ENCODE peak calls at places on chromosomes 2 and 18, in seven cellular contexts. Z is ovary, S is neural crest cell, Y is suprapubic skin, L is astrocyte of the spinal cord, I is A549, H is lung. P is an unnamed sample.

GRCh38 chr2:181306785-181307184 is 150.4 kb upstream of the ITGA4 start:
- DNase-seq in Z (no peak), S (no peak), Y (no peak), L (peak; percentile 39), I (no peak), H (no peak), P (no peak)

GRCh38 chr18:39806519-39806918 is 2148.5 kb upstream of the PIK3C3 start:
- DNase-seq in Z (no peak), S (no peak), Y (no peak), L (peak; percentile 37), I (no peak), H (no peak), P (no peak)

GRCh38 chr2:185980944-185981343 is 242.3 kb downstream of the FSIP2 start:
- DNase-seq in Z (no peak), S (no peak), Y (no peak), L (no peak), I (no peak), H (no peak), P (no peak)

GRCh38 chr2:168033966-168034365 is 213.4 kb downstream of the STK39 start:
- DNase-seq in Z (no peak), S (no peak), Y (no peak), L (no peak), I (no peak), H (no peak), P (no peak)

GRCh38 chr2:201420442-201421113 is 30.7 kb downstream of the TRAK2 start:
- DNase-seq in Z (no peak), S (no peak), Y (no peak), L (peak; percentile 59), I (no peak), H (no peak), P (no peak)

GRCh38 chr2:234674781-234675201 is 177.9 kb upstream of the ARL4C start:
- DNase-seq in Z (peak; percentile 37), S (no peak), Y (no peak), L (peak; percentile 72), I (no peak), H (no peak), P (no peak)

GRCh38 chr2:182826051-182826450 is 40.4 kb downstream of the FRZB start:
- DNase-seq in Z (no peak), S (no peak), Y (no peak), L (no peak), I (no peak), H (no peak), P (no peak)

GRCh38 chr2:104733544-104733943 is 120.4 kb upstream of the POU3F3 start:
- DNase-seq in Z (no peak), S (no peak), Y (no peak), L (no peak), I (peak; percentile 7), H (no peak), P (no peak)

GRCh38 chr2:214006601-214007000 is 404.3 kb upstream of the VWC2L start:
- DNase-seq in Z (no peak), S (no peak), Y (no peak), L (no peak), I (no peak), H (no peak), P (no peak)

GRCh38 chr2:42493885-42494433 is at the start of gene KCNG3:
- DNase-seq in Z (peak; percentile 79), S (peak; percentile 55), Y (peak; percentile 67), L (peak; percentile 22), I (peak; percentile 60), H (peak; percentile 68), P (no peak)

GRCh38 chr2:240430595-240430994 is 4.9 kb upstream of the GPC1 start:
- DNase-seq in Z (no peak), S (no peak), Y (peak; percentile 36), L (no peak), I (no peak), H (no peak), P (no peak)

GRCh38 chr2:182435754-182436153 is 8.9 kb upstream of the PDE1A start:
- DNase-seq in Z (no peak), S (no peak), Y (no peak), L (peak; percentile 45), I (no peak), H (no peak), P (no peak)

GRCh38 chr2:189681903-189682302 is 7.4 kb downstream of the ANKAR start:
- DNase-seq in Z (no peak), S (no peak), Y (no peak), L (no peak), I (no peak), H (no peak), P (no peak)

GRCh38 chr18:75334869-75335268 is 92.6 kb downstream of the SMIM21 start:
- DNase-seq in Z (no peak), S (no peak), Y (no peak), L (no peak), I (no peak), H (no peak), P (no peak)

GRCh38 chr2:28666496-28667184 is 85.0 kb upstream of the PPP1CB start:
- DNase-seq in Z (no peak), S (no peak), Y (no peak), L (no peak), I (no peak), H (no peak), P (no peak)

GRCh38 chr2:44553456-44553855 is 191.7 kb downstream of the CAMKMT start:
- DNase-seq in Z (no peak), S (no peak), Y (no peak), L (peak; percentile 59), I (no peak), H (no peak), P (no peak)

GRCh38 chr2:198077477-198077876 is 273.1 kb downstream of the PLCL1 start:
- DNase-seq in Z (no peak), S (no peak), Y (no peak), L (no peak), I (no peak), H (no peak), P (no peak)

GRCh38 chr18:48385595-48385994 is 23.6 kb downstream of the ZBTB7C start:
- DNase-seq in Z (no peak), S (no peak), Y (no peak), L (no peak), I (no peak), H (no peak), P (no peak)

GRCh38 chr18:63240541-63241316 is 78.8 kb downstream of the BCL2 start:
- DNase-seq in Z (no peak), S (no peak), Y (no peak), L (no peak), I (no peak), H (no peak), P (no peak)

GRCh38 chr2:113877651-113878594 is 12.0 kb upstream of the ACTR3 start:
- DNase-seq in Z (no peak), S (no peak), Y (no peak), L (peak; percentile 62), I (no peak), H (no peak), P (no peak)

GRCh38 chr2:191376981-191377629 is 131.9 kb downstream of the MYO1B start:
- DNase-seq in Z (peak; percentile 43), S (no peak), Y (peak; percentile 74), L (peak; percentile 88), I (peak; percentile 57), H (peak; percentile 74), P (no peak)

GRCh38 chr2:170148161-170148560 is 29.8 kb upstream of the MYO3B start:
- DNase-seq in Z (no peak), S (no peak), Y (no peak), L (no peak), I (no peak), H (no peak), P (no peak)

GRCh38 chr2:82023710-82024109 is 1719.2 kb upstream of the LRRTM1 start:
- DNase-seq in Z (no peak), S (no peak), Y (no peak), L (no peak), I (no peak), H (no peak), P (no peak)
- TF ChIP-seq CTCF in Z (no peak), S (peak; percentile 67), Y (no peak), L (no peak), I (no peak), H (no peak), P (peak; percentile 55)

GRCh38 chr2:27086090-27086721 is 366 bp upstream of the KHK start:
- DNase-seq in Z (peak; percentile 93), S (peak; percentile 100), Y (peak; percentile 94), L (peak; percentile 91), I (peak; percentile 97), H (peak; percentile 94), P (no peak)

GRCh38 chr2:27084297-27085061 is 2.1 kb upstream of the KHK start:
- DNase-seq in Z (no peak), S (no peak), Y (no peak), L (no peak), I (no peak), H (no peak), P (no peak)

GRCh38 chr2:27085062-27085669 is 1.4 kb upstream of the KHK start:
- DNase-seq in Z (no peak), S (no peak), Y (no peak), L (no peak), I (no peak), H (no peak), P (no peak)

GRCh38 chr2:27086722-27087446 is at the start of gene KHK:
- DNase-seq in Z (peak; percentile 62), S (peak; percentile 25), Y (no peak), L (peak; percentile 27), I (peak; percentile 94), H (peak; percentile 53), P (no peak)

GRCh38 chr2:27085670-27086089 is 892 bp upstream of the KHK start:
- DNase-seq in Z (peak; percentile 78), S (peak; percentile 43), Y (no peak), L (peak; percentile 70), I (peak; percentile 87), H (peak; percentile 69), P (no peak)
- TF ChIP-seq CTCF in Z (no peak), S (no peak), Y (peak; percentile 10), L (peak; percentile 56), I (peak; percentile 69), H (peak; percentile 65), P (peak; percentile 73)

DNA sequence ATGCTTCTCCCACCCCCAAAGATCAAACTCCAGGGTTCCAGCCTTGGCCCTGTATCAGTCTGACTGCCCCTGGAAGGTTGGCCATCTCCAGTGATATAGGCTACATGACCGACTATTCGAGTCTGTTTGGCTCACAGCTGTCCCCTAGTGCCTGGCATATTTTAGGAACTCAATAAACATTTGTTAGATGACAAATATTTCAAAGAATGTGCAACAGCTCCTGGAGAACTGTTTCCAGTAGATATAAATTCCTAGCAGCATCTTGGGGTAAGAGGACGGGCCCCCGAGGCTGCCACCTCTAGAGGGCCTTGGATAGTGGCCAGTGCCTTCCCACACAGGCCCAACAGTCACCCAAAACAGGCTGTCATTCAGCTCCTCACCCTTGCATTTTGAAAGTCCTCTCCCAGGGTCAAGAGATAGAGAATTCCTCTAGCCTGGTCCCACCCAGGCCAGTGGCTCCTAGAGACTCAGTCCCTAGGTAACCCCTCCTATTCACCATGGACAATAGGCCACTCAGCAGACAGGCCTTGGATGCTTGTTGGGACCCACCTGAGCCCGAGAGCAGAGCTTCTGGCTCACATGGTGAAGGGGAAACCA is 45.1 kb upstream of the ATP6V1B1 start:
- DNase-seq in Z (no peak), S (no peak), Y (no peak), L (no peak), I (no peak), H (no peak), P (no peak)
- TF ChIP-seq CTCF in Z (no peak), S (no peak), Y (no peak), L (peak; percentile 0), I (no peak), H (no peak), P (peak; percentile 54)

DNA sequence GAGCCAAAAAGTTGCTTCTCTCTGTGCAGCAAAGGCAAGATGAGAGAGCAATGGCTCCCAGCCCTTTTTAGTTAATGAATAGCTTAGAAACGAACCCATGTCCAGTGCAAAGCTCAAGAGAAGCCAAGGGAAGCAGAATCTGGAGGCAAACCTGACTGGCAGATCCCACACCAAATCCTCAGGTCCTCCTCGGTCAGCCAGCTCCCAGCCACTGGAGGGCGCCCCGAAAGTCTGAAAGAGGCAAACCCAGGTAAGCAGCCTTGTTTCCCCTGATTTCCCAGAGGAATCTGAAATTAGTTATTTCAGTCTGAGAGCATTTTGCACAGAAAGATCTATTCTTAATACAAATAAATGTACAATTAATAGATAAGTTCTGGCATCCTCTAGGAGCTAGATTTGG is 71.3 kb upstream of the PID1 start:
- DNase-seq in Z (peak; percentile 57), S (peak; percentile 23), Y (no peak), L (peak; percentile 29), I (peak; percentile 7), H (peak; percentile 50), P (no peak)
- TF ChIP-seq CTCF in Z (peak; percentile 9), S (peak; percentile 61), Y (peak; percentile 38), L (peak; percentile 77), I (peak; percentile 63), H (peak; percentile 30), P (peak; percentile 69)

P was measured in chondrocyte.